ENCODE peak calls at places on chromosomes 2 and 18, in five cellular contexts. One of them, this sample, is unnamed.

GRCh38 chr2:220743203-220743602 is 828.9 kb downstream of the EPHA4 start:
- DNase-seq in CD4-positive, alpha-beta T cell: no peak
- DNase-seq in activated naive CD8-positive, alpha-beta T cell treated with anti-CD3 and anti-CD28 coated beads, Interleukin-2, amount 50 U/mL, for 16 hours: no peak
- DNase-seq in stimulated activated CD4-positive, alpha-beta T cell treated with anti-CD3 and anti-CD28 coated beads, Interleukin-1b, Interleukin-23, amount 100 ng/mL, for 24 hours: no peak
- DNase-seq in dermis microvascular lymphatic vessel endothelial cell: no peak
- DNase-seq in this sample: no peak

GRCh38 chr2:239160226-239161143 is 240.3 kb downstream of the HDAC4 start:
- DNase-seq in CD4-positive, alpha-beta T cell: no peak
- DNase-seq in activated naive CD8-positive, alpha-beta T cell treated with anti-CD3 and anti-CD28 coated beads, Interleukin-2, amount 50 U/mL, for 16 hours: no peak
- DNase-seq in stimulated activated CD4-positive, alpha-beta T cell treated with anti-CD3 and anti-CD28 coated beads, Interleukin-1b, Interleukin-23, amount 100 ng/mL, for 24 hours: no peak
- DNase-seq in dermis microvascular lymphatic vessel endothelial cell: no peak
- DNase-seq in this sample: peak; percentile 11

GRCh38 chr18:5440297-5440696 is 103.5 kb downstream of the EPB41L3 start:
- DNase-seq in CD4-positive, alpha-beta T cell: no peak
- DNase-seq in activated naive CD8-positive, alpha-beta T cell treated with anti-CD3 and anti-CD28 coated beads, Interleukin-2, amount 50 U/mL, for 16 hours: no peak
- DNase-seq in stimulated activated CD4-positive, alpha-beta T cell treated with anti-CD3 and anti-CD28 coated beads, Interleukin-1b, Interleukin-23, amount 100 ng/mL, for 24 hours: no peak
- DNase-seq in dermis microvascular lymphatic vessel endothelial cell: no peak
- DNase-seq in this sample: no peak

GRCh38 chr18:45997689-45998088 is 30.6 kb upstream of the EPG5 start:
- DNase-seq in CD4-positive, alpha-beta T cell: no peak
- DNase-seq in activated naive CD8-positive, alpha-beta T cell treated with anti-CD3 and anti-CD28 coated beads, Interleukin-2, amount 50 U/mL, for 16 hours: no peak
- DNase-seq in stimulated activated CD4-positive, alpha-beta T cell treated with anti-CD3 and anti-CD28 coated beads, Interleukin-1b, Interleukin-23, amount 100 ng/mL, for 24 hours: no peak
- DNase-seq in dermis microvascular lymphatic vessel endothelial cell: no peak
- DNase-seq in this sample: no peak

GRCh38 chr2:79977782-79978181 is 326.8 kb downstream of the LRRTM1 start:
- DNase-seq in CD4-positive, alpha-beta T cell: no peak
- DNase-seq in activated naive CD8-positive, alpha-beta T cell treated with anti-CD3 and anti-CD28 coated beads, Interleukin-2, amount 50 U/mL, for 16 hours: no peak
- DNase-seq in stimulated activated CD4-positive, alpha-beta T cell treated with anti-CD3 and anti-CD28 coated beads, Interleukin-1b, Interleukin-23, amount 100 ng/mL, for 24 hours: no peak
- DNase-seq in dermis microvascular lymphatic vessel endothelial cell: no peak
- DNase-seq in this sample: no peak

GRCh38 chr2:5690718-5691658 is 1.2 kb upstream of the SOX11 start:
- DNase-seq in CD4-positive, alpha-beta T cell: no peak
- DNase-seq in activated naive CD8-positive, alpha-beta T cell treated with anti-CD3 and anti-CD28 coated beads, Interleukin-2, amount 50 U/mL, for 16 hours: no peak
- DNase-seq in stimulated activated CD4-positive, alpha-beta T cell treated with anti-CD3 and anti-CD28 coated beads, Interleukin-1b, Interleukin-23, amount 100 ng/mL, for 24 hours: no peak
- DNase-seq in dermis microvascular lymphatic vessel endothelial cell: no peak
- DNase-seq in this sample: no peak

GRCh38 chr2:223560704-223561435 is 41.3 kb downstream of the SCG2 start:
- DNase-seq in CD4-positive, alpha-beta T cell: no peak
- DNase-seq in activated naive CD8-positive, alpha-beta T cell treated with anti-CD3 and anti-CD28 coated beads, Interleukin-2, amount 50 U/mL, for 16 hours: no peak
- DNase-seq in stimulated activated CD4-positive, alpha-beta T cell treated with anti-CD3 and anti-CD28 coated beads, Interleukin-1b, Interleukin-23, amount 100 ng/mL, for 24 hours: no peak
- DNase-seq in dermis microvascular lymphatic vessel endothelial cell: no peak
- DNase-seq in this sample: no peak

GRCh38 chr2:241036397-241036963 is 38.1 kb downstream of the SNED1 start:
- DNase-seq in CD4-positive, alpha-beta T cell: peak; percentile 77
- DNase-seq in activated naive CD8-positive, alpha-beta T cell treated with anti-CD3 and anti-CD28 coated beads, Interleukin-2, amount 50 U/mL, for 16 hours: peak; percentile 17
- DNase-seq in stimulated activated CD4-positive, alpha-beta T cell treated with anti-CD3 and anti-CD28 coated beads, Interleukin-1b, Interleukin-23, amount 100 ng/mL, for 24 hours: peak; percentile 15
- DNase-seq in dermis microvascular lymphatic vessel endothelial cell: no peak
- DNase-seq in this sample: no peak

GRCh38 chr2:135985826-135986393 is 484 bp upstream of the DARS1 start:
- DNase-seq in CD4-positive, alpha-beta T cell: no peak
- DNase-seq in activated naive CD8-positive, alpha-beta T cell treated with anti-CD3 and anti-CD28 coated beads, Interleukin-2, amount 50 U/mL, for 16 hours: peak; percentile 51
- DNase-seq in stimulated activated CD4-positive, alpha-beta T cell treated with anti-CD3 and anti-CD28 coated beads, Interleukin-1b, Interleukin-23, amount 100 ng/mL, for 24 hours: peak; percentile 75
- DNase-seq in dermis microvascular lymphatic vessel endothelial cell: no peak
- DNase-seq in this sample: no peak

GRCh38 chr2:217992061-217992460 is 10.7 kb downstream of the TNS1 start:
- DNase-seq in CD4-positive, alpha-beta T cell: no peak
- DNase-seq in activated naive CD8-positive, alpha-beta T cell treated with anti-CD3 and anti-CD28 coated beads, Interleukin-2, amount 50 U/mL, for 16 hours: no peak
- DNase-seq in stimulated activated CD4-positive, alpha-beta T cell treated with anti-CD3 and anti-CD28 coated beads, Interleukin-1b, Interleukin-23, amount 100 ng/mL, for 24 hours: no peak
- DNase-seq in dermis microvascular lymphatic vessel endothelial cell: no peak
- DNase-seq in this sample: no peak

GRCh38 chr18:9025104-9025838 is 77.2 kb upstream of the NDUFV2 start:
- DNase-seq in CD4-positive, alpha-beta T cell: no peak
- DNase-seq in activated naive CD8-positive, alpha-beta T cell treated with anti-CD3 and anti-CD28 coated beads, Interleukin-2, amount 50 U/mL, for 16 hours: no peak
- DNase-seq in stimulated activated CD4-positive, alpha-beta T cell treated with anti-CD3 and anti-CD28 coated beads, Interleukin-1b, Interleukin-23, amount 100 ng/mL, for 24 hours: no peak
- DNase-seq in dermis microvascular lymphatic vessel endothelial cell: no peak
- DNase-seq in this sample: no peak

GRCh38 chr2:17620280-17620679 is 79.8 kb downstream of the VSNL1 start:
- DNase-seq in CD4-positive, alpha-beta T cell: no peak
- DNase-seq in activated naive CD8-positive, alpha-beta T cell treated with anti-CD3 and anti-CD28 coated beads, Interleukin-2, amount 50 U/mL, for 16 hours: no peak
- DNase-seq in stimulated activated CD4-positive, alpha-beta T cell treated with anti-CD3 and anti-CD28 coated beads, Interleukin-1b, Interleukin-23, amount 100 ng/mL, for 24 hours: no peak
- DNase-seq in dermis microvascular lymphatic vessel endothelial cell: no peak
- DNase-seq in this sample: peak; percentile 67

GRCh38 chr2:29628882-29629281 is 292.5 kb downstream of the ALK start:
- DNase-seq in CD4-positive, alpha-beta T cell: no peak
- DNase-seq in activated naive CD8-positive, alpha-beta T cell treated with anti-CD3 and anti-CD28 coated beads, Interleukin-2, amount 50 U/mL, for 16 hours: no peak
- DNase-seq in stimulated activated CD4-positive, alpha-beta T cell treated with anti-CD3 and anti-CD28 coated beads, Interleukin-1b, Interleukin-23, amount 100 ng/mL, for 24 hours: no peak
- DNase-seq in dermis microvascular lymphatic vessel endothelial cell: no peak
- DNase-seq in this sample: no peak

GRCh38 chr2:98028931-98029717 is 33.4 kb upstream of the TMEM131 start:
- DNase-seq in CD4-positive, alpha-beta T cell: no peak
- DNase-seq in activated naive CD8-positive, alpha-beta T cell treated with anti-CD3 and anti-CD28 coated beads, Interleukin-2, amount 50 U/mL, for 16 hours: no peak
- DNase-seq in stimulated activated CD4-positive, alpha-beta T cell treated with anti-CD3 and anti-CD28 coated beads, Interleukin-1b, Interleukin-23, amount 100 ng/mL, for 24 hours: no peak
- DNase-seq in dermis microvascular lymphatic vessel endothelial cell: no peak
- DNase-seq in this sample: no peak

GRCh38 chr2:12300019-12300602 is 416.6 kb upstream of the TRIB2 start:
- DNase-seq in CD4-positive, alpha-beta T cell: no peak
- DNase-seq in activated naive CD8-positive, alpha-beta T cell treated with anti-CD3 and anti-CD28 coated beads, Interleukin-2, amount 50 U/mL, for 16 hours: no peak
- DNase-seq in stimulated activated CD4-positive, alpha-beta T cell treated with anti-CD3 and anti-CD28 coated beads, Interleukin-1b, Interleukin-23, amount 100 ng/mL, for 24 hours: no peak
- DNase-seq in dermis microvascular lymphatic vessel endothelial cell: peak; percentile 6
- DNase-seq in this sample: no peak